ENCODE peak calls at places on chromosomes 6 and 20, in seven cellular contexts. F, O, R, E, M, J and X are unnamed samples.

GRCh38 chr6:129243377-129243776 is 360.4 kb downstream of the LAMA2 start:
- DNase-seq in F (no peak), O (no peak), R (no peak), E (no peak), M (no peak), J (no peak), X (no peak)

GRCh38 chr6:28648878-28649375 is 123.2 kb downstream of the GPX5 start:
- DNase-seq in F (no peak), O (no peak), R (no peak), E (no peak), M (no peak), J (no peak), X (peak; percentile 29)

GRCh38 chr6:31791324-31792089 is 4.0 kb downstream of the VARS1 start:
- DNase-seq in F (no peak), O (peak; percentile 60), R (peak; percentile 37), E (no peak), M (peak; percentile 40), J (no peak), X (peak; percentile 56)

GRCh38 chr6:131640100-131640499 is 3.0 kb downstream of the ENPP3 start:
- DNase-seq in F (no peak), O (no peak), R (no peak), E (no peak), M (no peak), J (no peak), X (no peak)

GRCh38 chr6:111764238-111765182 is 108.7 kb downstream of the FYN start:
- DNase-seq in F (peak; percentile 49), O (no peak), R (peak; percentile 73), E (no peak), M (peak; percentile 62), J (no peak), X (no peak)

GRCh38 chr20:24066075-24066700 is 77.6 kb upstream of the GGTLC1 start:
- DNase-seq in F (no peak), O (no peak), R (no peak), E (no peak), M (peak; percentile 25), J (no peak), X (no peak)

GRCh38 chr6:89242574-89243330 is 25.6 kb upstream of the GABRR1 start:
- DNase-seq in F (peak; percentile 12), O (peak; percentile 79), R (peak; percentile 65), E (no peak), M (no peak), J (peak; percentile 46), X (peak; percentile 74)

GRCh38 chr6:161373905-161374451 is 100.1 kb upstream of the AGPAT4 start:
- DNase-seq in F (peak; percentile 69), O (peak; percentile 69), R (peak; percentile 63), E (no peak), M (peak; percentile 63), J (peak; percentile 51), X (peak; percentile 66)

GRCh38 chr6:17280552-17281090 is 540 bp upstream of the RBM24 start:
- DNase-seq in F (peak; percentile 38), O (peak; percentile 11), R (peak; percentile 19), E (peak; percentile 87), M (no peak), J (no peak), X (no peak)
- TF ChIP-seq CTCF in F (no peak), O (no peak), R (peak; percentile 27), E (no peak), M (no peak), J (peak; percentile 21), X (no peak)

DNA sequence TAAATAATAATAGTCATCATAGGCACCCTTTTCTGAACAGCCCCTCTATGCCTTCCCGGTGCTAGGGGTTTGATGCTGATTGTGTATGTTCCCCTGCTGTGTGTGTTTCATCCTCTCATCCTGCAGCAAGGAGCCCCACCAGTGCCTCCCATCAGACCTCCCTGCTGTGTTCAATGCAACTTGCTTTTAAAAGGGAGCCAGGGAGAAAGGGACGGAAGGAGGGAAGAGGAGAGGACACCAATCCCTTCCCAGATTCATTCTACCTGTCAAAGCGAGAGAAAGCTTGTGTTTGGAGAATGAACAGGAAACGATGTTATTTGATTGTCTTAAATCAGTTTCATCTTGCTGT is 259.2 kb downstream of the ADGB start:
- DNase-seq in F (no peak), O (no peak), R (no peak), E (no peak), M (no peak), J (no peak), X (no peak)
- H3K4me3 ChIP-seq in F (peak overlapping the region; percentile 25), O (no peak overlapping the region), R (peak overlapping the region; percentile 13), E (peak overlapping the region; percentile 60), M (peak overlapping the region; percentile 10), J (peak overlapping the region; percentile 25), X (peak overlapping the region; percentile 34)

GRCh38 chr6:2921520-2922115 is 18.5 kb upstream of the SERPINB9 start:
- DNase-seq in F (no peak), O (no peak), R (no peak), E (no peak), M (no peak), J (no peak), X (no peak)
- TF ChIP-seq CTCF in F (no peak), O (no peak), R (no peak), E (no peak), M (no peak), J (no peak), X (no peak)

GRCh38 chr6:63708631-63709030 is 73.0 kb downstream of the PHF3 start:
- DNase-seq in F (no peak), O (no peak), R (no peak), E (no peak), M (no peak), J (no peak), X (no peak)
- H3K4me3 ChIP-seq in F (no peak overlapping the region), O (no peak overlapping the region), R (no peak overlapping the region), E (no peak overlapping the region), M (no peak overlapping the region), J (no peak overlapping the region), X (no peak overlapping the region)

DNA sequence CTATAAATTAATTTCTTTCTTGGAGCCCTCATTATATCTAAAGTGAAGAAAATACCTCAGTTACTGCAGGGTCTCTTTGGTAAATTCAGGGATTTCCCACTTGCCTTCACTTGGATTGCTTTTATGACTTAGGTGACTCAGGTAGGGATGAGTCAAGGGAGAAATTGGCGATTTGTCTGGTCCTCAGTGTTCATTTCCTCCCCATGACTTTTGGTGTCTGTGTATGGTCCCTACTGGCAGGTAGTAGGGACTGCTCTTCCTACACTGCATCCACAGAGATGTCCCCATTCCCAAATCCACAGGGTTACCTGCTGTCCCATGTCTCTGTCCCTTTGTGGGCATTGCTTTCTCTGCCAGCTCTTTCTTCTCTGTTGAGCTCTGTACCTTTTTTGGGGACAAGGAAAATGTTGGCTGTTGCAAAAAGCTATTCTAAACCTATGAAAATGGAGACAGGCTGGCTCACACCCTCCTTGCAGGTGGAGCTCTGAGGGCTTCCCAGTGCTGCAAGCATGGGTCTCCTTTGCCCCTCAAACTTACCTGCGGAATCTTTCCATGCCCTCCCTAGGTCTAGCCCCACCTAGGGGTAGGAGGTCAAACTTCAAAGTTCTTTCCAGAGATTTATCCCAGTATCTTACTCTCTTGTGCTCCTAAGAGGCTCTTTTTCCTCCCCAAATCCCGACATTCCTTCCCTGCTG is 211.9 kb downstream of the ZNF217 start:
- DNase-seq in F (no peak), O (no peak), R (no peak), E (no peak), M (no peak), J (no peak), X (no peak)
- TF ChIP-seq CTCF in F (no peak), O (no peak), R (no peak), E (no peak), M (no peak), J (no peak), X (peak; percentile 5)

GRCh38 chr6:140284871-140285270 is 910.4 kb upstream of the CITED2 start:
- DNase-seq in F (no peak), O (no peak), R (no peak), E (no peak), M (no peak), J (no peak), X (no peak)
- H3K4me3 ChIP-seq in F (no peak overlapping the region), O (no peak overlapping the region), R (no peak overlapping the region), E (no peak overlapping the region), M (no peak overlapping the region), J (no peak overlapping the region), X (no peak overlapping the region)